ENCODE peak calls at places on chromosomes 1 and 21, in five cellular contexts. A is Peyer's patch, G is IMR-90, P is aorta, Q is uterus. T is an unnamed sample. For H3K4me1 and H3K36me3, the result is how much of the 10 kb centered on the place peaks cover.

GRCh38 chr1:110633646-110634030 is 27.5 kb upstream of the KCNA2 start:
- DNase-seq in A (no peak), G (no peak), P (no peak), Q (no peak), T (no peak)

GRCh38 chr1:236802264-236802663 is 7.2 kb downstream of the MTR start:
- DNase-seq in A (no peak), G (no peak), P (no peak), Q (no peak), T (no peak)

GRCh38 chr1:37533317-37534093 is 18.9 kb upstream of the MEAF6 start:
- DNase-seq in A (no peak), G (no peak), P (peak), Q (no peak), T (no peak)

GRCh38 chr1:221016757-221017156 is 137.5 kb downstream of the HLX start:
- DNase-seq in A (no peak), G (no peak), P (no peak), Q (no peak), T (no peak)

GRCh38 chr1:158075078-158075477 is 81.6 kb downstream of the KIRREL1 start:
- DNase-seq in A (no peak), G (no peak), P (no peak), Q (no peak), T (no peak)

GRCh38 chr1:56330400-56331026 is 248.8 kb downstream of the PLPP3 start:
- DNase-seq in A (no peak), G (peak), P (no peak), Q (no peak), T (no peak)

GRCh38 chr1:37537378-37537777 is 16.7 kb downstream of the SNIP1 start:
- DNase-seq in A (no peak), G (peak), P (no peak), Q (no peak), T (no peak)

GRCh38 chr21:44730951-44731579 is 19.7 kb upstream of the TSPEAR start:
- DNase-seq in A (no peak), G (no peak), P (no peak), Q (no peak), T (no peak)

GRCh38 chr1:27418326-27418761 is 25.9 kb downstream of the GPR3 start:
- DNase-seq in A (no peak), G (peak), P (peak), Q (peak), T (peak)

GRCh38 chr21:16117851-16118592 is 388.2 kb downstream of the USP25 start:
- DNase-seq in A (no peak), G (peak), P (no peak), Q (no peak), T (no peak)

GRCh38 chr1:191669629-191670028 is 488.6 kb upstream of the RGS18 start:
- DNase-seq in A (no peak), G (peak), P (no peak), Q (no peak), T (no peak)

GRCh38 chr1:47548188-47548587 is 110.3 kb downstream of the FOXD2 start:
- DNase-seq in A (no peak), G (no peak), P (no peak), Q (no peak), T (no peak)

GRCh38 chr1:79859212-79859948 is 852.9 kb upstream of the ADGRL4 start:
- DNase-seq in A (no peak), G (peak), P (no peak), Q (no peak), T (no peak)

GRCh38 chr1:20705356-20705755 is 12.5 kb downstream of the KIF17 start:
- DNase-seq in A (no peak), G (no peak), P (no peak), Q (no peak), T (no peak)

GRCh38 chr1:153292740-153293479 is 19.8 kb downstream of the PGLYRP3 start:
- DNase-seq in A (no peak), G (no peak), P (no peak), Q (no peak), T (no peak)

GRCh38 chr21:43690346-43690745 is 28.6 kb upstream of the PDXK start:
- DNase-seq in A (no peak), G (no peak), P (no peak), Q (no peak), T (no peak)

GRCh38 chr1:225427249-225428065 is at the start of gene LBR:
- DNase-seq in A (no peak), G (peak), P (peak), Q (peak), T (peak)

GRCh38 chr1:21652937-21653743 is 16.0 kb downstream of the RAP1GAP start:
- DNase-seq in A (no peak), G (no peak), P (no peak), Q (no peak), T (no peak)

GRCh38 chr1:55987491-55988255 is 591.7 kb downstream of the PLPP3 start:
- DNase-seq in A (no peak), G (no peak), P (no peak), Q (no peak), T (no peak)

GRCh38 chr1:194268839-194269238 is 1082.4 kb upstream of the B3GALT2 start:
- DNase-seq in A (no peak), G (peak), P (no peak), Q (no peak), T (no peak)

GRCh38 chr1:15337656-15338402 is 71.9 kb upstream of the EFHD2 start:
- DNase-seq in A (no peak), G (peak), P (peak), Q (no peak), T (no peak)

GRCh38 chr1:27152829-27153548 is 1.9 kb downstream of the SLC9A1 start:
- DNase-seq in A (no peak), G (no peak), P (no peak), Q (no peak), T (no peak)

GRCh38 chr1:207825719-207826556 is 74.1 kb downstream of the CD46 start:
- DNase-seq in A (no peak), G (peak), P (no peak), Q (peak), T (peak)

GRCh38 chr1:155017946-155018316 is 15.3 kb downstream of the ZBTB7B start:
- DNase-seq in A (no peak), G (no peak), P (no peak), Q (no peak), T (no peak)

GRCh38 chr1:97451422-97451821 is 469.4 kb downstream of the DPYD start:
- DNase-seq in A (no peak), G (no peak), P (no peak), Q (no peak), T (no peak)

GRCh38 chr1:243890576-243890975 is 40.5 kb upstream of the AKT3 start:
- DNase-seq in A (no peak), G (peak), P (no peak), Q (no peak), T (no peak)

GRCh38 chr21:22679207-22679606 is 1681.0 kb downstream of the NCAM2 start:
- DNase-seq in A (no peak), G (no peak), P (no peak), Q (no peak), T (no peak)

GRCh38 chr21:25563399-25564116 is 43.7 kb downstream of the MRPL39 start:
- DNase-seq in A (no peak), G (no peak), P (no peak), Q (no peak), T (no peak)

GRCh38 chr1:203206116-203206687 is 19.7 kb upstream of the CHI3L1 start:
- DNase-seq in A (no peak), G (no peak), P (no peak), Q (no peak), T (no peak)

GRCh38 chr21:29257701-29258100 is 41.0 kb upstream of the BACH1 start:
- DNase-seq in A (no peak), G (no peak), P (no peak), Q (no peak), T (no peak)

GRCh38 chr1:119447344-119447743 is 32.4 kb downstream of the HSD3B2 start:
- DNase-seq in A (no peak), G (no peak), P (no peak), Q (no peak), T (no peak)

GRCh38 chr1:12771186-12771585 is 2.4 kb upstream of the PRAMEF12 start:
- DNase-seq in A (no peak), G (no peak), P (no peak), Q (no peak), T (no peak)

GRCh38 chr1:186626533-186626932 is 53.7 kb downstream of the PTGS2 start:
- DNase-seq in A (no peak), G (no peak), P (no peak), Q (no peak), T (no peak)

GRCh38 chr21:32061755-32062154 is 188.9 kb downstream of the HUNK start:
- DNase-seq in A (no peak), G (no peak), P (no peak), Q (no peak), T (no peak)

GRCh38 chr1:65681101-65681500 is 111.6 kb upstream of the PDE4B start:
- DNase-seq in A (no peak), G (peak), P (no peak), Q (no peak), T (no peak)

GRCh38 chr1:72915581-72915980 is 633.2 kb upstream of the NEGR1 start:
- DNase-seq in A (no peak), G (no peak), P (no peak), Q (no peak), T (no peak)

GRCh38 chr1:58890091-58890490 is 106.2 kb upstream of the JUN start:
- DNase-seq in A (no peak), G (no peak), P (no peak), Q (no peak), T (no peak)

GRCh38 chr1:109262231-109263010 is 13.1 kb downstream of the CELSR2 start:
- DNase-seq in A (no peak), G (no peak), P (no peak), Q (no peak), T (no peak)
- H3K27ac ChIP-seq in A (no peak), G (no peak), P (no peak), Q (no peak), T (no peak)

DNA sequence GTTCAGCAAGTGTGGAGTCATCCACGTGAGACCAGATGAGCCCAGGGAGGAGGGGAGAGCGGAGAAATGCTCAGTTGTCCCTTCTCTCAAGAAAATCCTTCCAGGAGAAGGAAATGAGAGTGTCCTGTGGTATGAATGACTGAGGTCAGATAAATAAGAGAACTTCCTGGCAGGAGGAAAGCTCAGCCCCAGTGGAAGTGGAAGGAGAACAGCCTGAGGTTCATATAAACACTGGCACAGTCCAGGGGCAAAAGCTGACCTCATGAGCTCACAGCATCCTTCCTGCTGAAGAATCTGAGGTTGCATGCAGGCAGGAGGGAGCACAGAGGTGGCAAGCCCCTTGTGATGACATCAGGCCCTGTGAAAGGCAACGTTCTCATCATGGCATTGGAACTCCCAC is 97.7 kb downstream of the NAV1 start:
- DNase-seq in A (no peak), G (peak), P (no peak), Q (no peak), T (no peak)
- H3K4me1 ChIP-seq in A (under half), G (half or more), P (under half), Q (under half), T (under half)

DNA sequence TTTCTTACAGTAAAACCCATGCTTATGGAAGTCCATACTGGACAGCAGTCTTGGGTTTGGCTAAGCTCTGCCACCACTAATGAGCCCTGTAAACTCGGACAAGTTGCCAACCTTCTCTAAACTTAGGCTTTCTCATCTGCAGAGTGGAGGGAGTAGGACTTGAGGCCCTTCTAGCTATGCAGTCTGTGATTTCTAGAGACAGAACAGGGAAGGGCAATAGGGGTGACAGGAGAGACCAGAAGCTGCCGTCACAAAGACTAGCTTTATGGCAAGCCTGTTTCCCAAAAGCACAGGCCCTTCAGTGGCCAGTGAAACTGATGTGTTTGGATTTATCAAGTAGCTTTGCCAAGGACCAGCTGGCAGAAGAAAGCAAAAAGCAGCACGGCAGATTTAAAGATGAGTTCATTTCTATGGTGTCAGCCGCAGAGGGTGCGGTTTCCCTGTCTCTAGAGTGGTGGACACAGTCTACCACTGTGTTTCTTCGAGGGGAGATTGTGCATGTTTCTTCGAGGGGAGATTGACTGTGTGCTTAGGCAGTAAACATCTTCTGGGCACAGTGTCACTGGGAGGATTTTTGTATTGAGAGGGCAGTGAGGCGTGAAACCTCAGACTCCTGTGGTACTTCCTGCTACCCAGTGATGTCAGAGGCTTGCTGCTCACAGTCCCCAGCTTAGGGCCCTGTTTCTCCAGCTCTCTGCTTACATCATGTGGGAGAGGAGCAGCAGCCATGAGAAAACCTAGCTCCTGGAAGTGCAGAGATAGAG is 119.0 kb downstream of the ROR1 start:
- DNase-seq in A (no peak), G (peak), P (no peak), Q (no peak), T (no peak)
- H3K36me3 ChIP-seq in A (under half), G (under half), P (under half), Q (under half), T (under half)

DNA sequence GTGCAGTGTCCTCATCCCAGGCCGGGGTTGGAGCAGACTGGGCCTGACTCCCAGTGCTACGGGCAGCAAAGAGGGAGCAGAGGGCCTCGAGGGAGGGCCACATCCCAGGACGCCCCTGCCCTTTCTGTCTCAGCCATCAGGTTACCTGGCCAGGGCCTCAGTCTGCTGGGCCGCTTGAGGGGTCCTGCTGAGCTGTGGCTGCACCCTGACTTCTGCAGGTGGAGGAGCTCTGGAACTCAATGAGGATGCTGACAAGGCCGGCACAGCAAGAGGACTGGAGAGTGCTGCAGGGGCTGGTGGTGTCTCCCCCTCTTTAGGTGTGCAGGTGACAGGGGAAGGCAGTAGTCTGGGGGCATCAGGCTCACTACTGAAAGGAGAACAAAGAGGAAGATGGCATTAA is 3.3 kb downstream of the ZNF692 start:
- DNase-seq in A (no peak), G (no peak), P (no peak), Q (no peak), T (no peak)
- H3K27ac ChIP-seq in A (no peak), G (no peak), P (no peak), Q (no peak), T (no peak)

DNA sequence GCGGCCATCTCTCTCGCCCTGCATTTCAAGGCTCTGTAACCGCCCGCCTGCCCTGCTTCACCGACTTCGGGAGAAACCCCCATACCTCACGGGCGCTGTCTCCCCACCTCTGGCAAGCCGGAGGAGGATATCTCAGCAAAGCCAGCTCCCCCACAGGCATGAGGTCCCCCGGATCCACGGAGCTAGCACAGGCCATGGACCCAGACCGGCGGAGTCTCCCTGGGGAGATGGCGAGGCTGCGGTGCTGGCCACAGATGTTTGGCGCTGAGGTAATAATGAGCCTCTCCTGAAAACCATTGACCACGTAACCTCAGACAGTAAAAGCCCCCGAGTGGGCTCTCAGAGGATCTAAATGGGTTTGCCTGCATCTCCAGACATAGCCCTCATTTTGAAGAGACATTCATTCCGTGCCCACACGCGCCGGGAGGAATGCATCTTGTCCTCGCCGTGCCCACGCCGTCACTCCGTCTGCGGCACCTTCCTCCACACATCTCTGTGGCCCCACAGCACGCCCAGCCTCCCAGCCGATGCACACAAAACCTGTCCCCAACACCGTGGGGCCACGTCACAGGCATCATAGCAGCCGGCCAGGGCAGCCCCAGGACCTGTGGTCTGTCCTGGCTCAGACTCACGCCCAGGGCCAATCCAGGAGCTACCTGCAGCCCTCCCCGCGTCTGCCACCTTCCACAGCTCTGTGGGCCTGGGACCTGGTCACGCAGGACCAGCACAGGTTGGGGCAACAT is 150.9 kb downstream of the PRDM16 start:
- DNase-seq in A (no peak), G (no peak), P (no peak), Q (no peak), T (no peak)
- H3K4me1 ChIP-seq in A (under half), G (under half), P (under half), Q (under half), T (under half)

DNA sequence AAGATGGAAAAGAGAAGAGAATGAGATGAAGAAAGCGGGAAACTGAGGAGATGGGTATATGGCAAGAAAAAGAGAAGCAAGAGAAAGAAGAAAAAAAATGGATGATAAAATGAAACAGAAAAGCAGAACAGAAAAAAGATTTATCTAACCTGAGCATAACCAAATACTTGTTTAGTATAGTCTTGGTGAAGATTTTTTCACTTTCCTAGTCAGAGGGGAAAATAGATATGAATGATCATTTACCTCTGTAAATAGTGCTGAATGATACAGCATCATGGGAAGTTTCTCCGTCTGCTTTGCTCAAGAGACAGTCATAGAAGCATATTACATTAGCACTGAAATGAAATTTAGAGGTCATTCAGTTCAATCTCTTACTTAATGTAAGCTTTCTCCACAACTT is 36.1 kb upstream of the PLPPR4 start:
- DNase-seq in A (no peak), G (no peak), P (no peak), Q (no peak), T (no peak)
- H3K36me3 ChIP-seq in A (under half), G (under half), P (under half), Q (under half), T (under half)

DNA sequence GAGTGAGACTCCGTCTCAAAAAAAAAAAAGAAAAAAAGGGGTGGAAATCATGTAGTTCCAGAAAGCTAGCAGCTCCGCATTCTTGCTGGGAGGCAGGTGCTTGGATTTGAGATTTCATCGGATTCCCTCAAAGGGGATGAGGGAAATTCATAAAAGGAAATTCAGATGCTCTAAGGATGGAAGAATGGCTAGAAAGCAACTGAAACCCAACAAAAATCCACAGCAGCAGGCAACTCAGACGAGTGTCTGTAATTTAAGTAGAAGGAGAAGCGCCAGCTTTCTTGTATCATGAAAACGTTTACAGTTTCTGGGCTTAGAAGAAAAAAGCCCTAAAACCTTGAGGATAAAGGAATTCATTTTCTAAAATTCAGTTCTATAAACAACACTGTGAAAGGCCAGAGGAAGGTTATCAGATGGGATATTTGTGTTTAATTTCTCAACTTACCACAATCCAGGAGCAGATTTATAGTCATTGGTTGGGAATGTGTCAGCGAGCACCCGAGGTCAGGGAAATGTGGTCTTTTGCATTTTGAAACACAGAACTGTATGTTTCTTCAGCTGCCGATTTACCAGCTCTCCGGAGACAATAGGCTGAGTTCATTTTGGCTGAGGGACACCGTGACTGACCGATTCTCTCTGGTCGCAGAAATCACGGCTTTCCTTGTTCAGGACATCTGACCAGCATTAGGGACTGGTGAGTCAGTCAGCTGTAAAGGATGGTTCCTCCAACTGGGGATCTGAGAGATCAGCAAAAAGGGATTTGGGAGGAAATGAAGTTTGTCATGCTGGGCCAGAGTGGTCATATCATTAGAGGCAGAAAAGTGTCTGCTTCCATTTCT is 111.5 kb upstream of the ERRFI1 start:
- DNase-seq in A (no peak), G (peak), P (no peak), Q (peak), T (no peak)
- H3K27ac ChIP-seq in A (peak), G (peak), P (peak), Q (peak), T (peak)

DNA sequence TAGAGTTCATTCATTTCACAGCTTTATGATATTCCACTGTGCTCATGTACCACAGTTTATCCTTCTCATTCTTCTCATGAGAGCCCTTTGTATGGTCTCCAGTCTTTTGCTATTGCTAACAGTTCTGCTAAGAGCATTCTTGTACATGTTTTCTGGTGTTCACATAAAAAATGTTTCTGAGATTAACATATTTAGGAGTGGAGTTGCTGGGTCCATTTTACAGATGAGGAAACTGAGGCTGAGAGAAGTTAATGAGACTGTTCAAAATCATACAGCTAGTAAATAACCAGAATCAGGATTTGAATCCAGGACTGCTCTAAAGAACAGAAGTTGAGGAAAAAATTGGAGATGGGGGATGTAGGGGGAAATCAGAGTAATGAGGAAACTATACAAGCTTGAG is 28.8 kb upstream of the RGS16 start:
- DNase-seq in A (no peak), G (no peak), P (no peak), Q (no peak), T (no peak)
- H3K4me1 ChIP-seq in A (under half), G (under half), P (under half), Q (under half), T (under half)

T was measured in psoas muscle.